ENCODE peak calls at places on chromosome 2, in six cellular contexts. D is Peyer's patch, U is upper lobe of left lung, S is cardiac muscle cell, K is PC-9, J is astrocyte. G is an unnamed sample. For H3K36me3, the result is how much of the 10 kb centered on the place peaks cover.

GRCh38 chr2:63903003-63903402 is 61.3 kb downstream of the UGP2 start:
- DNase-seq in D (no peak), U (no peak), S (no peak), K (no peak), J (peak), G (no peak)

GRCh38 chr2:65035544-65035943 is 20.7 kb upstream of the CEP68 start:
- DNase-seq in D (no peak), U (no peak), S (no peak), K (no peak), J (no peak), G (peak)

GRCh38 chr2:100818606-100819364 is 1.2 kb upstream of the NPAS2 start:
- DNase-seq in D (peak), U (peak), S (peak), K (peak), J (peak), G (peak)

GRCh38 chr2:18855027-18855426 is 265.7 kb upstream of the NT5C1B start:
- DNase-seq in D (no peak), U (no peak), S (no peak), K (no peak), J (no peak), G (no peak)

GRCh38 chr2:48145845-48146452 is 239.7 kb upstream of the FBXO11 start:
- DNase-seq in D (no peak), U (peak), S (peak), K (no peak), J (peak), G (peak)

GRCh38 chr2:228927028-228928010 is 343.8 kb downstream of the PID1 start:
- DNase-seq in D (no peak), U (no peak), S (no peak), K (no peak), J (no peak), G (peak)

GRCh38 chr2:43159797-43160196 is 66.6 kb downstream of the ZFP36L2 start:
- DNase-seq in D (no peak), U (no peak), S (no peak), K (peak), J (no peak), G (no peak)

GRCh38 chr2:183037281-183037659 is 987 bp downstream of the NCKAP1 start:
- DNase-seq in D (no peak), U (no peak), S (no peak), K (no peak), J (peak), G (peak)

GRCh38 chr2:81437474-81438000 is 1133.0 kb upstream of the LRRTM1 start:
- DNase-seq in D (no peak), U (no peak), S (no peak), K (no peak), J (no peak), G (no peak)

GRCh38 chr2:53632714-53633113 is 134.9 kb upstream of the CHAC2 start:
- DNase-seq in D (no peak), U (no peak), S (no peak), K (no peak), J (peak), G (no peak)

GRCh38 chr2:127590386-127591190 is 55.1 kb downstream of the MYO7B start:
- DNase-seq in D (no peak), U (peak), S (no peak), K (no peak), J (no peak), G (no peak)

GRCh38 chr2:96507957-96508520 is 2.9 kb upstream of the NEURL3 start:
- DNase-seq in D (peak), U (peak), S (peak), K (peak), J (no peak), G (peak)

GRCh38 chr2:147546109-147546508 is 298.7 kb upstream of the ACVR2A start:
- DNase-seq in D (no peak), U (no peak), S (no peak), K (no peak), J (no peak), G (no peak)

GRCh38 chr2:215499330-215499729 is 63.5 kb upstream of the FN1 start:
- DNase-seq in D (no peak), U (no peak), S (no peak), K (no peak), J (peak), G (no peak)

GRCh38 chr2:223052710-223053261 is 796 bp downstream of the KCNE4 start:
- DNase-seq in D (no peak), U (no peak), S (no peak), K (no peak), J (no peak), G (peak)

GRCh38 chr2:100283724-100284501 is 38.4 kb downstream of the LONRF2 start:
- DNase-seq in D (no peak), U (no peak), S (no peak), K (no peak), J (peak), G (no peak)

GRCh38 chr2:225064362-225064761 is 22.1 kb upstream of the DOCK10 start:
- DNase-seq in D (no peak), U (no peak), S (no peak), K (no peak), J (no peak), G (no peak)

GRCh38 chr2:24058887-24059286 is 9.3 kb downstream of the FKBP1B start:
- DNase-seq in D (no peak), U (no peak), S (no peak), K (no peak), J (no peak), G (no peak)

GRCh38 chr2:163347982-163348842 is 387.6 kb downstream of the FIGN start:
- DNase-seq in D (peak), U (peak), S (peak), K (peak), J (peak), G (peak)

GRCh38 chr2:48315847-48316194 is 214.1 kb upstream of the STON1 start:
- DNase-seq in D (no peak), U (no peak), S (peak), K (peak), J (peak), G (peak)

GRCh38 chr2:1593371-1594205 is 150.7 kb downstream of the PXDN start:
- DNase-seq in D (peak), U (no peak), S (peak), K (peak), J (peak), G (peak)

GRCh38 chr2:170770304-170771048 is at the start of gene ERICH2:
- DNase-seq in D (peak), U (peak), S (peak), K (peak), J (peak), G (peak)

GRCh38 chr2:62999905-63000304 is 50.7 kb upstream of the OTX1 start:
- DNase-seq in D (no peak), U (no peak), S (no peak), K (peak), J (peak), G (peak)

GRCh38 chr2:238706163-238706562 is 141.7 kb upstream of the TWIST2 start:
- DNase-seq in D (no peak), U (no peak), S (no peak), K (no peak), J (no peak), G (no peak)

GRCh38 chr2:33023732-33024301 is 77.1 kb downstream of the LTBP1 start:
- DNase-seq in D (no peak), U (no peak), S (no peak), K (no peak), J (peak), G (no peak)

GRCh38 chr2:36882532-36882931 is 83.8 kb downstream of the STRN start:
- DNase-seq in D (no peak), U (no peak), S (no peak), K (no peak), J (no peak), G (no peak)

GRCh38 chr2:150051004-150051403 is 436.5 kb downstream of the RND3 start:
- DNase-seq in D (no peak), U (no peak), S (no peak), K (no peak), J (no peak), G (no peak)

GRCh38 chr2:127400533-127400896 is 12.7 kb upstream of the MAP3K2 start:
- DNase-seq in D (peak), U (peak), S (no peak), K (peak), J (no peak), G (no peak)

GRCh38 chr2:182649316-182649715 is 66.7 kb upstream of the DNAJC10 start:
- DNase-seq in D (no peak), U (no peak), S (peak), K (peak), J (peak), G (peak)

GRCh38 chr2:176151199-176152099 is at the start of gene HOXD4:
- DNase-seq in D (no peak), U (no peak), S (no peak), K (no peak), J (peak), G (no peak)

GRCh38 chr2:3091696-3092095 is 285.9 kb downstream of the EIPR1 start:
- DNase-seq in D (no peak), U (no peak), S (no peak), K (no peak), J (no peak), G (no peak)

GRCh38 chr2:175476374-175476773 is 294.9 kb upstream of the ATP5MC3 start:
- DNase-seq in D (no peak), U (no peak), S (no peak), K (no peak), J (no peak), G (no peak)

GRCh38 chr2:154238252-154238651 is 366.5 kb downstream of the GALNT13 start:
- DNase-seq in D (no peak), U (no peak), S (no peak), K (no peak), J (no peak), G (no peak)

GRCh38 chr2:47339745-47340541 is 63.0 kb upstream of the MSH2 start:
- DNase-seq in D (no peak), U (peak), S (no peak), K (peak), J (peak), G (no peak)

GRCh38 chr2:16745466-16745865 is 79.8 kb upstream of the CYRIA start:
- DNase-seq in D (no peak), U (no peak), S (no peak), K (no peak), J (no peak), G (no peak)

GRCh38 chr2:197613509-197613987 is 61.8 kb downstream of the RFTN2 start:
- DNase-seq in D (no peak), U (no peak), S (no peak), K (no peak), J (no peak), G (peak)

GRCh38 chr2:197620113-197620512 is 55.3 kb downstream of the RFTN2 start:
- DNase-seq in D (no peak), U (no peak), S (peak), K (no peak), J (no peak), G (peak)

GRCh38 chr2:197614532-197614931 is 60.9 kb downstream of the RFTN2 start:
- DNase-seq in D (no peak), U (no peak), S (no peak), K (no peak), J (no peak), G (no peak)

DNA sequence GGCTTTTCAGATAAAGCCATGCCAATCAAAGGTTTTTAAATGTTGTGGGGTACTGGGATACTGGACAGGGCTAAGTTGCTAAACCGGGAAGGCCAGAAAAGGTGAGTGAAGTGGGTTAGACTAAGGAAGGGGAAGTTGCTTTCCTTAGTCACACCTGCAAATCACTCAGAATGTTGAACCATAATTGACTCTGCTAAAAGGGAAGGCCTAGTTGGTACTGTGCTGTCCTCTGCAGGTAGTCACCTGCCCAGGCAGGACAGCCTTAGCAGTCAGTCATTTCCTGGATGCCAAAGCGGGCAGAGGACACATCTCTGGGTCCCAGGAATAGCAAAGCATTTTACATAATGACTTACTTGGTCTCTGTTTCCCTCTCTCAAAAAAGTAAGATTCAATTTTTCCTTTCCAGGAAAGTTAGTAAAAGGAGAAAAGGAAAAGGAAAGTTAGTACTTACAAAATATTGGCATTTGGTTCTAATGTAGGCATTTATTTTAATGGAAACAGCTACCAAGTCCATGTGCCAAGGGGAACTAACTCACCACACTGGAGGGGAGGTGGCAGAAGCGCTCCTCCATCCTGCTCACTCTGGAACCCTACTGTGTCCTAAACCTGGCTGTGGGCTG is 60.2 kb downstream of the RFTN2 start:
- DNase-seq in D (no peak), U (peak), S (no peak), K (peak), J (no peak), G (no peak)
- H3K36me3 ChIP-seq in D (under half), U (under half), S (under half), K (under half), J (under half), G (under half)

DNA sequence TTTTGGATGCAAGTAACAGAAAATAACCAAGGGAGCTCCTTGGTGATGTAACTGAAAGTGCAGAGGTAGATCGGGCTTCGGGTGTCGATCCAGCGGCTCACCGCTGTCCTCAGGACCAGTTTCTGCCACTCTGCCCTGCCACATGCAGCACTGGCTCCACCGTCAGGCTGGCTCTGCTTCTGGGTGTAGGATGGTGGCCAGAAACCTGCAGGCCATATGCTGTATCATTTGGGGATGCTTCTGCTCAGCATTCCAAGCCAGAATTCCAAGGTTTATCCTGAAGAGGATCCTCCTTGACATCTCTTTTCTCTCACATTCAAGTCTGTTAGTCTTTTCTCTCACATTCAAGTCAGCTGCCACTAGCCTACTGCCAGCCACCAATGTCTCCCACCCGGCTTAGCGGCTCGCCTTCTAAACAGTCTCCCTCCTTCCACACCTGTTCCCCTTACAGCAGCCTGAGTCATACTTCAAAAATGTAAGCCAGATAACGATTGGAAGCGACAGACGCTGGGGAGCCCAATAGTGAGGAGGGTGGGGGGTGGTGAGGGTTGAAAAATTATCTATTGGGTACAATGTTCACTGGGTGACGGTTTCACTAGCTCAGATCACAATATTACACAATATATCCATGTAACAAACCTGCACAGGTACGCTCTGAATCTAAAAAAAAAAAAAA is 38.6 kb upstream of the SP3 start:
- DNase-seq in D (peak), U (no peak), S (no peak), K (peak), J (no peak), G (no peak)
- H3K27ac ChIP-seq in D (no peak), U (no peak), S (no peak), K (no peak), J (no peak), G (no peak)

GRCh38 chr2:67048314-67048713 is 348.8 kb upstream of the ETAA1 start:
- DNase-seq in D (no peak), U (no peak), S (no peak), K (no peak), J (no peak), G (no peak)
- TF ChIP-seq CTCF in D (no peak), U (no peak), S (no peak), K (no peak), J (no peak), G (peak)

DNA sequence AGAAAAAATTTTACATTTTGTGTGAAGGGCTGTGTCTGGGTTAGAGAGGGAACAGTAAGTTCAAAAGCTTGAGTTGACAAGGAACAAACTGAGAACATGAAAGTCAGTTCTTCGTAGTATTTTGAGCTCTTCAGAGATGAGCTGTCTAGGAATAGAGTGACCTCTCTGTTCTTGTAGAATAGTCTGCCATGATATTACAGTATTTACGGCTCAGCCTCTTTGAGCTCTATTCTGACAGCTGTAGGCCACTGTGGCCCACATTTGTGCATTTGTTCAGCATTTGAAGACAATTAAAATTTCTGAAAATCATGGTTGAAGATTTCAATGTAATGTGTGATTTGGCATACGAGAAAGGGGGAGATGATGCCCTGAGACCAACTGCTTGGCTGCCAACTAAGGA is 172.8 kb downstream of the MGAT5 start:
- DNase-seq in D (no peak), U (no peak), S (no peak), K (no peak), J (no peak), G (no peak)
- H3K36me3 ChIP-seq in D (half or more), U (under half), S (under half), K (under half), J (under half), G (under half)

DNA sequence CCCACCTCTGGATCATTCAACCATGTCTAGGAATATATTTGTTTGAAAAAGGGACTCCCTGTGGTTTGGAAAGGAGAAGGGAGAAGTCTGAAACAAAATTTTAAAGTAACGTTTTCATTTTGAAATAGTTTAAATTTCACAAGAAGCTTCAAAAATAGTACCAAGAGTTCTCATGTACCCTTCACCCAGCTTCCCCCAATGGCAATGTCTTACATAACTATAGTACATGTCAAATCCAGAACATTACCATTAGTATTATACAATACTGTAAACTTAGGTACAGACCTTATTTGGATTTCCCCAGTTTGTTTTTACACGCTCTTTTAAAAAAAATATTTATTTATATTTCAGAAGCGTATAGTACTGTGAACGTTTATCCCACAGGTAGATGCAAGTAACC is 4.0 kb upstream of the LYG2 start:
- DNase-seq in D (no peak), U (no peak), S (no peak), K (no peak), J (no peak), G (no peak)
- H3K27ac ChIP-seq in D (no peak), U (no peak), S (no peak), K (no peak), J (no peak), G (no peak)

G was measured in A673.